ENCODE peak calls at places on chromosome 4, in six cellular contexts. T is psoas muscle, L is GM23338, Q is endothelial cell of umbilical vein, Y is tibial nerve, P is esophagus muscularis mucosa. O is an unnamed sample.

GRCh38 chr4:98958065-98958464 is 29.1 kb upstream of the EIF4E start:
- DNase-seq in Y (no peak), L (no peak), Q (no peak), T (no peak), P (no peak), O (no peak)

GRCh38 chr4:8917868-8918783 is 46.5 kb upstream of the HMX1 start:
- DNase-seq in Y (peak), L (peak), P (peak), Q (peak), T (peak), O (no peak)

GRCh38 chr4:3323071-3323481 is 30.3 kb downstream of the RGS12 start:
- DNase-seq in L (no peak), P (no peak), Q (peak), T (no peak), Y (no peak), O (no peak)

GRCh38 chr4:147674073-147674472 is 9.9 kb downstream of the PRMT9 start:
- DNase-seq in Q (no peak), P (no peak), Y (no peak), L (no peak), T (no peak), O (no peak)

GRCh38 chr4:155657169-155657568 is 9.5 kb upstream of the GUCY1A1 start:
- DNase-seq in Y (no peak), T (no peak), L (no peak), P (no peak), Q (no peak), O (no peak)

GRCh38 chr4:48133668-48134444 is at the start of gene TXK:
- DNase-seq in Y (no peak), Q (peak), P (no peak), L (no peak), T (no peak), O (peak)

GRCh38 chr4:154039435-154040061 is 250.7 kb upstream of the SFRP2 start:
- DNase-seq in T (no peak), P (no peak), L (no peak), Y (no peak), Q (no peak), O (no peak)

GRCh38 chr4:41921476-41921875 is 13.8 kb upstream of the TMEM33 start:
- DNase-seq in Q (no peak), L (peak), P (no peak), T (no peak), Y (no peak), O (no peak)

GRCh38 chr4:86452323-86452995 is 92.6 kb upstream of the MAPK10 start:
- DNase-seq in L (no peak), T (no peak), Q (no peak), Y (no peak), P (no peak), O (no peak)

GRCh38 chr4:71382569-71383560 is 44.0 kb downstream of the SLC4A4 start:
- DNase-seq in T (no peak), P (no peak), L (no peak), Q (no peak), Y (no peak), O (no peak)

GRCh38 chr4:148951346-148951745 is 509.1 kb upstream of the NR3C2 start:
- DNase-seq in Q (no peak), L (no peak), P (no peak), Y (no peak), T (no peak), O (no peak)

GRCh38 chr4:125390126-125390525 is 75.4 kb downstream of the FAT4 start:
- DNase-seq in L (no peak), T (no peak), Y (no peak), P (no peak), Q (peak), O (peak)
- H3K27ac ChIP-seq in L (no peak), T (peak), Y (peak), P (peak), Q (peak), O (peak)

DNA sequence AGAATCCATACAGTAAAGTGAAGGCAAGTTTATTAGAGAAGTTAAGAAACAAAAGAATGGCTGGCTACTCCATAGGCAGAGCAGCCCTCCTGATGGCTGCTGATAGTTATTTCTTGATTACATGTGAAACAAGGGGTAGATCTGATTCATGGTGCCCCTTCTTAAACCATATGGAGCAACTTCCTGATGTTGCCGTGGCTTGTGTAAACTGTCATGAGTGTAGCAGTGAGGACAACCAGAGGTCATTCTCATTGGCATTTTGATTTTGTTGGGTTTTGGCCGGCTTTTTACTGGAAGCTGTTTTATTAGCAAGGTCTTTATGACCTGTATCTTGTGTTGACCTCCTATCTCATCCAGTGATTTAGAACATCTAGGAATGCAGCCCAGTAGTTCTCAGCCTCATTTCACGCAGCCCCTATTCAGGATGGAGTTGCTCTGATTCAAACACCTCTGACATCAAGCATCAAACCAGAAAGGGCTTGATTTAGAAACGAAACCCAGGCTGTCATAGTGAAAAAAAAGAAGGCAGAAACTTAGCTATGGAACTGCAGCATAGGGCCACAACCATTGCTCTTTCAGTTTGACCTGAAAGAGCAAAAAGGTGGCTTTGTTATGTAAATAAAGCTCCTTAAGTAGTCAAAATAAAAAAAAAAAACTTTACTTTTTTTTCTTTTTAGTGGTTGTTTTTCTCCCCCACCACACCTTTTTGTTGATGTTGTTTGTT is 37.8 kb downstream of the SPCS3 start:
- DNase-seq in Q (no peak), Y (no peak), T (no peak), P (no peak), L (peak), O (no peak)
- H3K4me3 ChIP-seq in Q (no peak), Y (no peak), T (no peak), P (no peak), L (no peak), O (no peak)

DNA sequence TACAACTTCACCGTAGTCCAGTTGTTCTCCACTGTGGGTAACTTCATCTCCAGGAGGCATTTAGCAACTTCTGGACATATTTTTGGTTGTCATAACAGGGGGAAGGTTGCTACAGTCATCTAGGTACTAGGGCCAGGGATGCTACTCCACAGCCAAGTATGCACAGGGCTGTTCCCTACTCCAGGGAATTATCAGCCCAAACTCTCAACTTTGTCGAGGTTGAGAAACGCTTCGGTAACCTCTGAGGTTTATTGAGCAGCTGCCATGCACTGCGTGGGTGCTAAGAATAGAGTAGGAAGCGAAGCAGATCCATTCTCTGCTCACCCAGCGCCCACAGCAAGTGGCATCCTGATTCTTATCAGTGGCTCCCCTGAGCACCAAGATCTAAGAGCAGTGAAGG is 8.2 kb downstream of the FGFBP1 start:
- DNase-seq in T (peak), Q (no peak), P (no peak), Y (no peak), L (no peak), O (no peak)
- H3K27ac ChIP-seq in T (no peak), Q (no peak), P (no peak), Y (no peak), L (no peak), O (no peak)

DNA sequence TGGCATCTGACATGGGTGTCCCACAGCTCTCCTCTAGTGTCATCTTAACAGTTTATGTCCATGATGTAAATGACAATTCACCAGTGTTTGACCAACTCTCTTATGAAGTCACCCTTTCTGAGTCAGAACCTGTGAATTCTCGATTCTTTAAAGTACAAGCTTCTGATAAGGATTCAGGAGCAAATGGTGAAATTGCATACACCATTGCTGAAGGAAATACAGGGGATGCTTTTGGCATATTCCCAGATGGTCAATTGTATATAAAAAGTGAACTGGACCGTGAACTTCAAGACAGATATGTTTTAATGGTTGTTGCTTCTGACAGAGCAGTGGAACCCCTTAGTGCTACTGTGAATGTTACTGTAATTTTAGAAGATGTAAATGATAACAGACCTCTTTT is 4.6 kb downstream of the FAT4 start:
- DNase-seq in P (no peak), Q (peak), L (no peak), Y (no peak), T (no peak), O (peak)
- H3K4me3 ChIP-seq in P (peak), Q (peak), L (no peak), Y (no peak), T (no peak), O (no peak)

GRCh38 chr4:1511441-1512041 is 105.3 kb upstream of the NKX1-1 start:
- DNase-seq in Y (peak), Q (peak), L (peak), P (no peak), T (peak), O (no peak)
- H3K27ac ChIP-seq in Y (no peak), Q (no peak), L (no peak), P (no peak), T (no peak), O (no peak)

GRCh38 chr4:186839122-186840037 is 115.7 kb upstream of the FAT1 start:
- DNase-seq in P (no peak), L (no peak), Y (peak), T (peak), Q (peak), O (peak)
- H3K4me3 ChIP-seq in P (peak), L (no peak), Y (peak), T (peak), Q (no peak), O (peak)

DNA sequence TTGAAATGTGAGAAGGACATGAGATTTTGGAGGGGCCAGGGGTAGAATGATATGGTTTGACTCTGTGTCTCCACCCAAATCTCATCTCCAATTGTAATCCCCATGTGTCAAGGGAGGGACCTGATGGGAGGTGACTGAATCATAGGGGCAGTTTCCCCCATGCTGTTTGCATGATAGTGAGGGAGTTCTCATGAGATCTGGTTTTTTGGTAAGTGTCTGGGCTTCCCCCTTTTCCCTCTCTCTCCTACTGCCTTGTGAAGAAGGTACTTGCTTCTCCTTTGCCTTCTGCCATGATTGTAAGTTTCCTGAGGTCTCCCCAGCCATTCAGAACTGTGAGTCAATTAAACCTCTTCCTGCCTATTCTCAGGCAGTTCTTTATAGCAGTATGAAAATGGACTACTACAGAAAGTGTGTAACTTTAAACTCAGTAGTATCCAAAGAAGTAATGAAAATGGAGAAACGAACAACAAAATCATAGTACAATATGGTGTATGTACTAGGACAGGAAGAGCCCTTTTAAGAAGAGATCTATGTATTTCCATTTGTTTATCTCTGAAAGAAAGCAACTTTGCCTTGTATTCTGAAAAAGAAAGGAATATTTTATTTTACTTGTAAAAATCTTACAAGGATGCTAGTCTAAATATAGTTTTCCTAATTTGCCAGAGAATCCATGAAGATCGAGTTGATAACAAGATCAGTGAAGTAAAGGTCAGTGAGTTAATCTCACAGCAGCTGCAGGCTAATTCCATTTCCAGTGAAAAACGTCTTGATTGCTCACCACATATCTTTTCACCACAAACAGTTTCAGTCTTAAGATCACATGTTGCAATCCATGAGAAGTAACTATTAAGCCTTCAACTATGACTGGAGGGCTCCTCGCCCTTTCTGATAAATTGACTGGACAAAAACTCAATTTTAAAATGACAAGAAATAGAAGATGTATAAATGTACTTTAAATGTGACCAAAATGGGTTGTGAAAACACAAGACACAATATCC is 20.5 kb downstream of the PKD2 start:
- DNase-seq in T (no peak), Q (peak), P (no peak), Y (no peak), L (no peak), O (peak)
- H3K27ac ChIP-seq in T (peak), Q (no peak), P (peak), Y (peak), L (no peak), O (peak)

DNA sequence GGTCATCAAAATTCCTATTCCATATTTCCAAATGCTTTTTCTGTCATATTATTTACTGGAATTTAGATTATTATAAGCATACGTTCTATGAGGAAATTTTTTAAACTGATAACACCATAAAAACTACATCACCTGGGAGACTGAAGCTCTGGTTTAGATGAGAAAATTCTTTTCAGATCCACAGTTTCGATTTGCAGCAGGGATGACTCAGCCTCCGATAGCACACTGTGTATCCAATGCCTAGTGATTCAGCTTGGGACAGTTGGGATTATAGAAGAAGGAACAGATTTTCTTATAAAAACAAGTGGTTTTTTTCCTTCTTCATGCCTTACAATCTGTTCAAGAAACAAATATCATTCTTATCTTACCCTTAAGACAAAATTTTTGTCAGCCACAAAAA is 129.0 kb downstream of the FBXO8 start:
- DNase-seq in Q (peak), P (no peak), L (no peak), Y (no peak), T (no peak), O (peak)
- H3K4me3 ChIP-seq in Q (no peak), P (peak), L (no peak), Y (no peak), T (peak), O (no peak)

DNA sequence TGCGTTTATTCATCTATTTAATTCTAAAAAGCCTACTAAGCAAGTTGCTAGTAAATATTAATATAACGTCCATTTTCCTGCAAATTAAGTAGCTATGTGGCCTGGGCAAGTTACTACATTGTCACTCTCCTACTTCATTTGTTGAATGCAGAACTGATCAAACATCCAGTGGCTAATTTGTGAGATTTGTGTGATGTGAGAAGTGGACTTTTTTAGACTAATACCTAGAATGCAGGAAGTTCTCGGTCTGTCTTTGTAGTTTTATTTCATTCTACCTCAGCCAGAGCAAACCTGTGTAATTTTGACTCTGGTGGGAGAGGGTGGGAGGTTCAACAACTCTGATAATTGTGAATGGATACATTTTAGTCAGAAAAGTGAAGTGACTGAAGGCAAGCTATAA is 840 bp downstream of the GUF1 start:
- DNase-seq in Q (no peak), L (no peak), T (no peak), Y (no peak), P (no peak), O (no peak)
- H3K27ac ChIP-seq in Q (peak), L (no peak), T (peak), Y (peak), P (peak), O (peak)

O was measured in astrocyte.